ENCODE peak calls at places on chromosomes 6 and 20, in five cellular contexts. H is activated CD4-positive, alpha-beta T cell treated with anti-CD3 and anti-CD28 coated beads for 36 hours; R is NCI-H2171; C is D341Med; X is GM03348. Q is an unnamed sample.

GRCh38 chr20:48627737-48628128 is 200.1 kb downstream of the PREX1 start:
- DNase-seq in H (no peak), R (no peak), X (no peak), C (no peak), Q (no peak)

GRCh38 chr20:62900692-62901584 is 25.4 kb downstream of the DIDO1 start:
- DNase-seq in R (peak), H (no peak), X (no peak), C (peak), Q (no peak)

GRCh38 chr20:35285806-35286076 is 1.2 kb upstream of the EIF6 start:
- DNase-seq in H (no peak), R (no peak), X (no peak), C (no peak), Q (no peak)

GRCh38 chr20:58251979-58252591 is 23.6 kb upstream of the ANKRD60 start:
- DNase-seq in H (peak), R (no peak), C (no peak), X (peak), Q (no peak)

GRCh38 chr20:37745553-37745952 is 51.7 kb downstream of the CTNNBL1 start:
- DNase-seq in R (no peak), H (peak), X (no peak), C (no peak), Q (peak)

GRCh38 chr6:129947797-129948196 is 70.6 kb upstream of the L3MBTL3 start:
- DNase-seq in R (no peak), H (no peak), C (no peak), X (no peak), Q (no peak)

GRCh38 chr20:47502801-47503239 is 1.1 kb downstream of the NCOA3 start:
- DNase-seq in X (peak), H (peak), R (no peak), C (no peak), Q (peak)

GRCh38 chr6:170092826-170093225 is 198.1 kb downstream of the DLL1 start:
- DNase-seq in R (no peak), C (no peak), X (no peak), H (no peak), Q (no peak)

GRCh38 chr20:11807070-11807741 is 110.5 kb upstream of the BTBD3 start:
- DNase-seq in R (no peak), H (no peak), C (no peak), X (peak), Q (no peak)